ENCODE peak calls at places on chromosomes 11 and 22, in eight cellular contexts. K is AG04449, J is astrocyte of the cerebellum, A is colonic mucosa, M is IMR-90, S is WERI-Rb-1, G is OCI-LY7, X is astrocyte of the spinal cord. N is an unnamed sample.
A peak's percentile ranks its signal among the peaks of the same experiment; 100 is the strongest.

GRCh38 chr11:33835143-33835878 is 56.6 kb downstream of the LMO2 start:
- DNase-seq in S (no peak), G (peak; percentile 21), J (peak; percentile 15), M (peak; percentile 76), A (no peak), X (peak; percentile 72), K (peak; percentile 53), N (peak; percentile 51)

GRCh38 chr11:16862733-16863132 is 124.3 kb downstream of the C11orf58 start:
- DNase-seq in M (no peak), X (no peak), G (no peak), S (no peak), A (no peak), J (no peak), K (no peak), N (no peak)

GRCh38 chr11:103483996-103484395 is 374.8 kb downstream of the DYNC2H1 start:
- DNase-seq in J (no peak), X (no peak), S (no peak), K (no peak), G (no peak), A (no peak), M (peak; percentile 15), N (no peak)

GRCh38 chr11:3191586-3192324 is 26.6 kb upstream of the OSBPL5 start:
- DNase-seq in M (no peak), J (no peak), G (no peak), K (no peak), X (no peak), A (no peak), S (no peak), N (no peak)

GRCh38 chr22:36728505-36728904 is 25.0 kb upstream of the CACNG2 start:
- DNase-seq in G (no peak), X (no peak), S (no peak), J (no peak), A (no peak), K (no peak), M (no peak), N (no peak)

GRCh38 chr11:83035070-83035854 is 36.4 kb downstream of the RAB30 start:
- DNase-seq in S (no peak), G (peak; percentile 81), K (no peak), A (no peak), J (no peak), X (no peak), M (no peak), N (no peak)

GRCh38 chr11:45264839-45265515 is 21.2 kb downstream of the SYT13 start:
- DNase-seq in S (no peak), J (peak; percentile 29), M (peak; percentile 87), K (peak; percentile 55), X (peak; percentile 89), G (no peak), A (no peak), N (no peak)

GRCh38 chr11:28836285-28837081 is 728.3 kb downstream of the METTL15 start:
- DNase-seq in A (no peak), J (peak; percentile 92), X (peak; percentile 97), M (peak; percentile 99), K (peak; percentile 99), S (no peak), G (no peak), N (no peak)

GRCh38 chr11:120272303-120272702 is 32.4 kb downstream of the POU2F3 start:
- DNase-seq in K (no peak), G (no peak), J (no peak), S (no peak), M (peak; percentile 69), X (peak; percentile 9), A (no peak), N (no peak)

GRCh38 chr11:103091024-103091423 is 936 bp downstream of the DCUN1D5 start:
- DNase-seq in X (peak; percentile 23), G (peak; percentile 21), A (no peak), M (peak; percentile 4), S (no peak), K (no peak), J (no peak), N (no peak)

GRCh38 chr22:42171417-42171816 is 40.8 kb upstream of the CYP2D6 start:
- DNase-seq in K (no peak), J (no peak), M (no peak), A (no peak), S (no peak), G (no peak), X (no peak), N (no peak)

GRCh38 chr11:17439316-17439782 is 37.3 kb downstream of the ABCC8 start:
- DNase-seq in A (no peak), G (peak; percentile 13), J (no peak), K (no peak), X (no peak), M (no peak), S (no peak), N (no peak)

GRCh38 chr11:19713221-19714092 is 820 bp downstream of the NAV2 start:
- DNase-seq in K (no peak), G (no peak), J (no peak), X (peak; percentile 8), A (no peak), S (no peak), M (no peak), N (no peak)

GRCh38 chr11:112440518-112440917 is 179.9 kb upstream of the PLET1 start:
- DNase-seq in A (no peak), X (no peak), M (no peak), G (no peak), J (no peak), K (no peak), S (peak; percentile 56), N (no peak)

GRCh38 chr11:69298778-69299461 is 5.0 kb downstream of the MYEOV start:
- DNase-seq in M (peak; percentile 48), S (no peak), K (no peak), J (no peak), A (no peak), G (no peak), X (peak; percentile 29), N (no peak)

GRCh38 chr11:79325851-79326250 is 115.0 kb downstream of the TENM4 start:
- DNase-seq in J (no peak), K (no peak), A (no peak), G (no peak), X (no peak), S (no peak), M (no peak), N (no peak)

GRCh38 chr22:43004362-43005035 is 10.4 kb downstream of the PACSIN2 start:
- DNase-seq in A (peak; percentile 67), K (peak; percentile 36), G (no peak), M (no peak), X (peak; percentile 56), J (peak; percentile 73), S (no peak), N (no peak)

GRCh38 chr11:125224391-125225015 is 60.0 kb downstream of the PKNOX2 start:
- DNase-seq in A (peak; percentile 23), K (no peak), S (peak; percentile 60), J (no peak), M (peak; percentile 23), X (peak; percentile 19), G (no peak), N (no peak)

GRCh38 chr22:49492756-49493251 is 334.9 kb downstream of the BRD1 start:
- DNase-seq in K (no peak), X (no peak), S (no peak), M (no peak), A (no peak), J (no peak), G (no peak), N (no peak)

GRCh38 chr11:67435031-67435726 is 2.3 kb downstream of the PTPRCAP start:
- DNase-seq in A (no peak), J (no peak), M (no peak), X (no peak), G (no peak), S (no peak), K (no peak), N (no peak)

GRCh38 chr22:50604623-50605348 is 4.2 kb downstream of the MAPK8IP2 start:
- DNase-seq in S (no peak), A (no peak), J (no peak), X (no peak), M (no peak), K (no peak), G (no peak), N (no peak)

GRCh38 chr22:20438678-20439492 is 1.3 kb upstream of the SCARF2 start:
- DNase-seq in G (no peak), J (no peak), M (no peak), X (no peak), K (no peak), A (no peak), S (peak; percentile 50), N (no peak)
- TF ChIP-seq CTCF in G (no peak), J (peak; percentile 38), M (peak; percentile 37), X (peak; percentile 28), K (peak; percentile 41), A (no peak), S (peak; percentile 49), N (no peak)

DNA sequence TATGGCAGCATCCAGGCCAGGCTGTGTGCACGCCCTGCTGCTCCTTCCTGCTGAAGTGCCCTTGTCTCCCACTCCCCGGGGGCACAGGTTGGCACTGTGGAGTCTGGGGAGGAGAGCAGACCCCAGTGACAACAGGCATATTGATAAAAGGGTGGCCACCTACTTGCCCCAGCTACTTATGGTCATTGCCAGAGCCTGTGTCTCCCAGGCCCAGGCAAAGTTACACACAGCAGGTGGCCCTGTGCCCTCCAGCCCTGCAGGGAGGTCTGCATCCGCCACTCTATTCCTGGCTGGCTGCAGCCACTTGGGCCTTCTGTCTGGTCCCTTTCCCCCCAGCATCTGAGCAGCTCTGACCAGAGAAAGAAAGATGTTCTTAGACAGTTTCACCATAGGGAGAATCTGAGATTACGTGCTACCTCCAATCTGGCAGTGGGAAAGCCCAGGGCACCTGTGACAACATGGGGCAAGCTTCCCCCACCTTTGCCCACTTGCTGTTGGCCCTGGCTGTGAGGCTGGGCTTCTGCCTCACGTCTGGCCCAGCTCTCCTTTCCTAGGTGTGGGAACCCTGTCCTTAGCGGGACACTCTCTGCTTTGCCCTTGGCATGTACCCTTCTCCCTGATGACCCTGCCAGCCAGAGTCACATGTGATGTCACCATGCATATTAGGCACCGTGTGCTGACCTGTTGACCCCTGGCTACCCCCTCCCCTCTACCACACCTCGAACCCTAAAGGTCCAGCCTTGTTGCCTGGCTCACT is 25.3 kb upstream of the CSNK2A3 start:
- DNase-seq in X (no peak), S (no peak), J (no peak), M (no peak), G (no peak), K (no peak), A (no peak), N (no peak)
- H3K4me3 ChIP-seq in X (no peak overlapping the region), S (no peak overlapping the region), J (no peak overlapping the region), M (no peak overlapping the region), G (no peak overlapping the region), K (no peak overlapping the region), A (no peak overlapping the region), N (no peak overlapping the region)

DNA sequence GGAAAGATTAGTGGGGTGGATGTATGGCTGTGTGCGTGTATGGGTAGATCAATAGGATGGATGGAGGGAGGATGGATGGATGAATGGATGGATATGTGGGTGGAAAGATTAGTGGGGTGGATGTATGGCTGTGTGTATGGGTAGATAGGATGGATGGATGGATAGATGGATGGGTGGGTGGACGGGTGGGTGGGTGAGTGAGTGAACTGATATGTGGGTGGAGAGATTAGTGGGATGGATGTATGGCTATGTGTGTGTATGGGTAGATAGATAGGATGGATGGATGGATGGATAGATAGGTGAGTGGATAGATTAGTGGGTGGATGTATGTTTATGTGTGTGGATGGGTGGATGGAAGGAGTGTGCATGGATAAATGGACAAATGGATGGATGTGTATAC is 87.6 kb upstream of the LDLRAD3 start:
- DNase-seq in K (no peak), M (no peak), G (no peak), J (no peak), S (no peak), X (no peak), A (no peak), N (no peak)
- TF ChIP-seq CTCF in K (no peak), M (no peak), G (no peak), J (no peak), S (no peak), X (no peak), A (no peak), N (no peak)

GRCh38 chr22:46041642-46042041 is 64.7 kb upstream of the WNT7B start:
- DNase-seq in G (no peak), K (no peak), M (no peak), X (no peak), J (no peak), A (peak; percentile 15), S (no peak), N (no peak)
- H3K4me3 ChIP-seq in G (no peak overlapping the region), K (no peak overlapping the region), M (no peak overlapping the region), X (no peak overlapping the region), J (no peak overlapping the region), A (no peak overlapping the region), S (no peak overlapping the region), N (peak overlapping the region; percentile 73)

N was measured in LNCaP clone FGC.